ENCODE peak calls at places on chromosomes 1 and 21, in five cellular contexts. Y is mesenchymal stem cell, Q is H9, H is H1, M is trophoblast cell. D is an unnamed sample.

GRCh38 chr1:65605621-65606020 is 185.2 kb downstream of the LEPR start:
- DNase-seq in Y (peak), Q (no peak), H (no peak), M (peak), D (no peak)

GRCh38 chr1:247007511-247008405 is at the start of gene ZNF695:
- DNase-seq in Y (peak), Q (peak), H (peak), M (peak), D (peak)

GRCh38 chr1:38003261-38004250 is 1.8 kb downstream of the FHL3 start:
- DNase-seq in Y (peak), Q (no peak), H (no peak), M (no peak), D (no peak)

GRCh38 chr1:55055084-55055882 is 15.9 kb downstream of the PCSK9 start:
- DNase-seq in Y (no peak), Q (peak), H (no peak), M (peak), D (no peak)

GRCh38 chr1:246906833-246907232 is 24.9 kb downstream of the AHCTF1 start:
- DNase-seq in Y (no peak), Q (no peak), H (no peak), M (no peak), D (no peak)

GRCh38 chr1:157045251-157046218 is at the start of gene ARHGEF11:
- DNase-seq in Y (peak), Q (peak), H (peak), M (peak), D (peak)

GRCh38 chr1:54937469-54937868 is 43.0 kb upstream of the TMEM61 start:
- DNase-seq in Y (peak), Q (no peak), H (no peak), M (no peak), D (no peak)

GRCh38 chr1:168794057-168794456 is 65.1 kb upstream of the DPT start:
- DNase-seq in Y (no peak), Q (peak), H (no peak), M (no peak), D (no peak)

GRCh38 chr1:15152318-15153183 is 996 bp upstream of the TMEM51 start:
- DNase-seq in Y (peak), Q (peak), H (no peak), M (peak), D (peak)

GRCh38 chr1:75969550-75969949 is 37.3 kb upstream of the ASB17 start:
- DNase-seq in Y (peak), Q (no peak), H (no peak), M (peak), D (no peak)

GRCh38 chr21:46097826-46098286 is at the start of gene COL6A2:
- DNase-seq in Y (peak), Q (peak), H (peak), M (peak), D (peak)

GRCh38 chr1:20698195-20698910 is 19.5 kb downstream of the KIF17 start:
- DNase-seq in Y (peak), Q (no peak), H (no peak), M (peak), D (no peak)

DNA sequence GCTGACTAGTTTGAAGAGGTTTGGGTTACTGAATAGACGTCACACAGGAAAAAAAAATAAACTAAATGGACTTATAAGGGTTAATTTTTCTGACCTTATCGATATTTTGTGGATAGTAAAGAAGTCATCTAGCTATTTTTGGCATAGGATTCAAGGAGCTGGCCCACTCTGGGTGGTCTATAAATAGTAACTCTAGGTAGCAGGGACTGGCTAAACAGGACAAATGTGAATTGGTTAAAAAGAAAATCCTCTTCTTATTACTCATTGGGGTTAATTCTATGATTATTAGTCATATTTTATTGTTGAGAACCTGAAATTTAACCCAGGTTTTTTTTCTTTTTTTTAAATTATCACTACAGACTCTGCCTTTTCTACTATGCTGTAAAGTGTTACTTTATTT is 61.7 kb downstream of the ATF6 start:
- DNase-seq in Y (no peak), Q (no peak), H (no peak), M (no peak), D (no peak)
- H2BK12ac ChIP-seq in Y (no peak), Q (no peak), H (no peak), M (no peak), D (no peak)

DNA sequence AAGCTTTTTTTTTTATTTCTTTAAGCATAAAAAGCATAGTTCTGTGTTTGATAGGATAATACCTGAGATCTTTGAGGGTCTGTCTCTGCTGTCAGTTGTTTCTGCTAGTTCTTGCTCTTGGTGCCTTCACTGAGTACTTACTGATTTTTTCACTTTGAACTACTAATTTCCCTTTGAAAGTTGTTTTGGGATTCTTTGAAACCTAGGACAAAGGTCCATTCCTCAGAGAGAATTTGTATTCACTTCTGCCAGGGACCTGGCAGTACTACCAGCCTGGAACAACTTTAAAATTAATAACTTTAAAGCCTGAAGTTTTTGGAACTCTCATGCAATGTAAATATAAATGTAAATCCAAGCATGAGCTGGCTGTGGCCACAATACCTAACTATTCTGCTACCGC is 190.1 kb downstream of the TM2D1 start:
- DNase-seq in Y (no peak), Q (no peak), H (no peak), M (no peak), D (no peak)
- H2BK12ac ChIP-seq in Y (no peak), Q (no peak), H (no peak), M (no peak), D (no peak)

DNA sequence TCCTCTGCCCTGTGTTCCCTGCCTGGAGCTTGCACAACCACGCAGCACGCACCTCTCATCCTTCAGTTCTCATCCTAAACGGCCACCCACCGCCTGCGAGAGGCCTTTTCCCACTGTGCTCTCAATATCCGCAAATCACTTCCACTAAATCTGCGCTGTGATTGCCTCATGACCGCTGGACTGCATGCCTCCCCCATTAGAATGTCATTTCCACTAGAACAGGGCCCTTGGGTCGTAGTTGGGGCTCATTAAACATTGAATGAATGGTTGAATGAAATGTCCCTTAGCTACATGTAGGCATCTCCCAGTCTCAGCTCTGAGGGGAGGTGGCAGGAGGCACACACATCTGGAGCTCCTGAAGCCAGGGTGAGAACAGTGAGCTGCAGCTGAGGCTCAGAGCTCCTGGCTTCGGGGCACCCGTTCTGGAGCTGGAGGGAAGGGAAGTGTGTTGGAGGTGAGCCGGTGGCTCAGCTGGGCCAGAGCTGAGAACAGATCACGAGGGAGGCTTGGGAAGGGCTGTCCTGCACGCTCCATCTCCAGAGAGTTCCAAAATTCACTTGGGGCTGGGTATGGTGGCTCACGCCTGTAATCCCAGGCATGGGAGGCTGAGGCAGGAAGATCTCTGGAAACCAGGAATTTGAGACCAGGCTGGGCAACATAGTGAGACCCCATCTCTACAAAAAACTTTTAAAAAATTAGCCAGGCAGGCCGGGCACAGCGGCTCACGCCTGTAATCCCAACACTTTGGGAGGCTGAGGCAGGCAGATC is 30.4 kb downstream of the TMEM201 start:
- DNase-seq in Y (no peak), Q (no peak), H (no peak), M (no peak), D (no peak)
- H2BK12ac ChIP-seq in Y (no peak), Q (no peak), H (no peak), M (no peak), D (no peak)

GRCh38 chr1:240970253-240970652 is 358.3 kb upstream of the GREM2 start:
- DNase-seq in Y (no peak), Q (no peak), H (no peak), M (no peak), D (no peak)
- H2BK12ac ChIP-seq in Y (no peak), Q (no peak), H (no peak), M (no peak), D (no peak)